ENCODE peak calls at places on chromosomes 7 and 10, in nine cellular contexts. W, S, T, B, U, G, R, A and I are unnamed samples.

GRCh38 chr10:87752571-87752970 is 65.5 kb downstream of the ATAD1 start:
- DNase-seq in S (no peak), B (no peak), T (peak), W (no peak), R (no peak), G (no peak), U (no peak), A (no peak), I (no peak)

GRCh38 chr10:13555884-13556529 is 27.2 kb upstream of the BEND7 start:
- DNase-seq in B (peak), A (no peak), U (no peak), W (no peak), G (no peak), R (no peak), T (no peak), S (no peak), I (no peak)

GRCh38 chr10:36602374-36602773 is 523.0 kb upstream of the ANKRD30A start:
- DNase-seq in S (no peak), W (no peak), A (no peak), R (no peak), B (peak), U (no peak), T (peak), G (no peak), I (no peak)

GRCh38 chr7:46206474-46207060 is 285.5 kb upstream of the IGFBP3 start:
- DNase-seq in T (no peak), W (no peak), R (no peak), U (no peak), S (peak), G (no peak), B (peak), A (no peak), I (no peak)

GRCh38 chr7:78248867-78249266 is 450.3 kb downstream of the PHTF2 start:
- DNase-seq in B (no peak), R (no peak), S (no peak), T (no peak), A (no peak), G (no peak), U (no peak), W (no peak), I (no peak)

GRCh38 chr10:93904901-93905300 is 11.1 kb downstream of the SLC35G1 start:
- DNase-seq in T (no peak), B (no peak), W (no peak), G (no peak), U (no peak), R (no peak), S (no peak), A (no peak), I (no peak)

GRCh38 chr10:48309711-48310226 is 3.3 kb downstream of the MAPK8 start:
- DNase-seq in G (no peak), W (no peak), A (no peak), U (no peak), B (peak), R (no peak), S (no peak), T (peak), I (no peak)

GRCh38 chr10:97676770-97677581 is 10.1 kb downstream of the AVPI1 start:
- DNase-seq in A (no peak), G (peak), B (peak), W (peak), U (peak), S (no peak), T (peak), R (no peak), I (peak)

GRCh38 chr10:73096041-73096451 is 620 bp downstream of the P4HA1 start:
- DNase-seq in S (no peak), T (peak), W (peak), R (peak), B (peak), A (peak), U (peak), G (peak), I (peak)

GRCh38 chr7:46855851-46856250 is 726.1 kb downstream of the TNS3 start:
- DNase-seq in T (no peak), G (no peak), U (no peak), B (no peak), R (no peak), A (no peak), S (no peak), W (no peak), I (no peak)

GRCh38 chr10:114266521-114266920 is 27.5 kb downstream of the VWA2 start:
- DNase-seq in G (no peak), U (no peak), T (peak), S (no peak), B (peak), W (no peak), A (no peak), R (no peak), I (peak)

GRCh38 chr10:132520147-132520811 is 17.3 kb upstream of the INPP5A start:
- DNase-seq in S (no peak), U (peak), G (no peak), W (no peak), B (peak), R (no peak), T (peak), A (no peak), I (no peak)

GRCh38 chr10:68628576-68629127 is 68.5 kb downstream of the TET1 start:
- DNase-seq in B (no peak), U (no peak), T (no peak), G (no peak), S (no peak), R (no peak), A (no peak), W (no peak), I (no peak)